ENCODE peak calls at places on chromosomes 7 and 10, in six cellular contexts. G is lower lobe of right lung, H is spleen, Z is transverse colon, R is adrenal gland, L is thoracic aorta. S is an unnamed sample. For H3K9me3, the result is how much of the 10 kb centered on the place peaks cover.

GRCh38 chr10:48614481-48615383 is 9.9 kb upstream of the ARHGAP22 start:
- DNase-seq in G (no peak), H (no peak), Z (no peak), R (no peak), L (no peak), S (no peak)

GRCh38 chr10:49397036-49397999 is 1.4 kb upstream of the DRGX start:
- DNase-seq in G (no peak), H (no peak), Z (no peak), R (no peak), L (no peak), S (no peak)

GRCh38 chr10:106181491-106181890 is 983.0 kb downstream of the SORCS1 start:
- DNase-seq in G (no peak), H (no peak), Z (no peak), R (no peak), L (no peak), S (no peak)

GRCh38 chr7:113267885-113268284 is 149.5 kb upstream of the SMIM30 start:
- DNase-seq in G (no peak), H (no peak), Z (no peak), R (no peak), L (no peak), S (no peak)

GRCh38 chr7:24441331-24442059 is 131.8 kb upstream of the PALS2 start:
- DNase-seq in G (no peak), H (no peak), Z (no peak), R (no peak), L (no peak), S (no peak)

GRCh38 chr10:73017955-73018480 is 63.4 kb upstream of the PLA2G12B start:
- DNase-seq in G (no peak), H (no peak), Z (no peak), R (no peak), L (no peak), S (no peak)

GRCh38 chr7:16129431-16130126 is 291.8 kb downstream of the CRPPA start:
- DNase-seq in G (no peak), H (no peak), Z (no peak), R (no peak), L (no peak), S (no peak)

GRCh38 chr7:22729180-22729579 is 2.2 kb downstream of the IL6 start:
- DNase-seq in G (no peak), H (no peak), Z (no peak), R (no peak), L (no peak), S (no peak)

GRCh38 chr7:19773361-19773760 is at the start of gene TMEM196:
- DNase-seq in G (no peak), H (no peak), Z (no peak), R (no peak), L (no peak), S (no peak)

GRCh38 chr7:21355406-21355874 is 72.4 kb upstream of the SP4 start:
- DNase-seq in G (no peak), H (no peak), Z (peak), R (no peak), L (no peak), S (no peak)

GRCh38 chr10:52300599-52301277 is 13.3 kb upstream of the DKK1 start:
- DNase-seq in G (no peak), H (no peak), Z (no peak), R (no peak), L (no peak), S (no peak)

GRCh38 chr7:128215281-128215680 is 25.8 kb upstream of the LEP start:
- DNase-seq in G (no peak), H (no peak), Z (no peak), R (no peak), L (no peak), S (no peak)

GRCh38 chr7:80134536-80135305 is at the start of gene GNAI1:
- DNase-seq in G (peak), H (peak), Z (peak), R (peak), L (no peak), S (peak)

GRCh38 chr10:63671317-63671937 is 150.2 kb downstream of the REEP3 start:
- DNase-seq in G (no peak), H (no peak), Z (no peak), R (no peak), L (no peak), S (no peak)

GRCh38 chr10:58952747-58953466 is 223.5 kb upstream of the PHYHIPL start:
- DNase-seq in G (no peak), H (no peak), Z (peak), R (peak), L (peak), S (no peak)

GRCh38 chr10:110352930-110353243 is 48.2 kb upstream of the SMNDC1 start:
- DNase-seq in G (no peak), H (no peak), Z (no peak), R (no peak), L (no peak), S (no peak)

GRCh38 chr7:100220833-100221718 is 1.3 kb downstream of the PVRIG start:
- DNase-seq in G (no peak), H (peak), Z (peak), R (no peak), L (no peak), S (no peak)

GRCh38 chr10:70621497-70622078 is 19.0 kb upstream of the PRF1 start:
- DNase-seq in G (no peak), H (no peak), Z (no peak), R (no peak), L (no peak), S (no peak)

GRCh38 chr7:25835191-25835590 is 316.8 kb upstream of the NFE2L3 start:
- DNase-seq in G (no peak), H (no peak), Z (no peak), R (no peak), L (no peak), S (no peak)

GRCh38 chr7:30251708-30252329 is 32.6 kb upstream of the ZNRF2 start:
- DNase-seq in G (no peak), H (no peak), Z (no peak), R (no peak), L (no peak), S (no peak)

GRCh38 chr7:144018065-144018464 is 17.9 kb downstream of the OR6B1 start:
- DNase-seq in G (no peak), H (no peak), Z (no peak), R (no peak), L (no peak), S (no peak)

DNA sequence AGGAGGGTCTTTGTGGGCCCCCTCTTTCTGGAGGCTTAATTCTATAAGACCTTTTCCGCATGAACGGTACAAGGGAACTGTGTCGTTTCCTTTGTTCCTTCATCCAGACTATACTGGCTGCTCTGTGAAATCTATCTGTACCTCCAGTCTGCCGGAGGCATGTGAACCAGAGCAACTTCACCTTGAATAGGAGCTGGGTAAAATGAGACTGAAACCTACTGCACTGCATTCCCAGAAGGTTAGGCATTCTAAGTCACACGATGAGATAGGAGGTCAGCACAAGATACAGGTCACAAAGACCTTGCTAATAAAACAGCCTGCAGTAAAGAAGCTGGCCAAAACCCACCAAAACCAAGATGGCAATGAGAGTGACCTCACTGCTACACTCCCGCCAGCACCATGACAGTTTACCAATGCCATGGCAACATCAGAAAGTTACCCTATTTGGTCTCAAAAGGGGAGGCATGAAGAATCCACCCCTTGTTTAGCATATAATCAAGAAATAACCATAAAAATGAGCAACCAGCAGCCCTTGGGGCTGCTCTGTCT is 36.8 kb upstream of the INPP5F start:
- DNase-seq in G (no peak), H (no peak), Z (no peak), R (no peak), L (no peak), S (no peak)
- H3K9me3 ChIP-seq in G (under half), H (under half), Z (under half), R (under half), L (under half), S (under half)

DNA sequence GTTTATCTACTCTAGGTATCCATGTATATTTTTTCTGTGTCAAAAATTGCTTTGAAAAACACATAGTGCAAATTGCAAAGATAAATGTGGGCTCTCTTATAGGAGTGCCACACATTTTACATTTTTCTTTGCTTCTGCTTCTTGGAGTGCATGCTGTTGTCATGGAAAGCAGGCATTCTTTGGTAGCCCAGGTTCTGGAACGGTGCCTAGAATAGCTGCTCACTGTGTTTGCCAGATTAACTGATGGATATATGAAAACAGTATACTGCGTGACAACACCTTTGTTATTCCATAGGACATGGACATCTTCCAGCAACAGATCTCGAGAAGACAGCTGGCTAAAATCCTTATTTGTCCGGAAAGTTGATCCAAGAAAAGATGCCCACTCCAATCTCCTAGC is 13.4 kb downstream of the NIPSNAP2 start:
- DNase-seq in G (no peak), H (no peak), Z (no peak), R (no peak), L (no peak), S (no peak)
- H3K4me3 ChIP-seq in G (no peak), H (no peak), Z (no peak), R (no peak), L (no peak), S (no peak)

GRCh38 chr10:129593953-129594352 is 126.9 kb downstream of the MGMT start:
- DNase-seq in G (no peak), H (no peak), Z (no peak), R (no peak), L (no peak), S (no peak)

GRCh38 chr10:129583831-129584230 is 116.8 kb downstream of the MGMT start:
- DNase-seq in G (no peak), H (no peak), Z (no peak), R (no peak), L (no peak), S (no peak)

GRCh38 chr10:129586897-129587443 is 119.9 kb downstream of the MGMT start:
- DNase-seq in G (no peak), H (no peak), Z (no peak), R (no peak), L (no peak), S (no peak)

GRCh38 chr10:129594811-129595210 is 127.8 kb downstream of the MGMT start:
- DNase-seq in G (no peak), H (no peak), Z (no peak), R (no peak), L (no peak), S (no peak)

GRCh38 chr10:129589546-129589945 is 122.5 kb downstream of the MGMT start:
- DNase-seq in G (no peak), H (no peak), Z (no peak), R (no peak), L (no peak), S (no peak)
- H3K9me3 ChIP-seq in G (under half), H (half or more), Z (under half), R (under half), L (under half), S (under half)

DNA sequence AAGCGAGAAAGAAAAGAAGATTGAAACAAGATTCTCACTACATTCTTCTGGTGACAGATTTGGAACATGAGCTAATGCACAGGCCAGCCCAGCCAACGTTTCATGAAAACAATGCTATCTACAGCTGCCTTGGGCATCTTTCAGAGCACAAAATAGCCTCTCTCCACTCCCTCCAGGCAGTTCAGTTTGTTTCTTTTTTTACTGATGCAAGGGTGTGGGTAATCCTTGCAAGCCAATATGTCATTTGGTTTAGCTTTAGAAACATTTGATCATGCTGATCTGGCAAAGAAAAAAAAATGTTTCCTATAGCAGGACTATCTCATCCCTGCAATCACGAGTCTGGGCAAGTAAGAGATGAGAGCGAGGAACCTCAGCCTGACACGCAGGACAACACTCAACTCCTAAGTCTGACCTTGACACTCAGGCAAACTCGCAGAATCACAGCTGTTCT is 35.9 kb downstream of the SVIL start:
- DNase-seq in G (no peak), H (no peak), Z (no peak), R (peak), L (no peak), S (no peak)
- H3K4me3 ChIP-seq in G (no peak), H (no peak), Z (no peak), R (no peak), L (no peak), S (no peak)

DNA sequence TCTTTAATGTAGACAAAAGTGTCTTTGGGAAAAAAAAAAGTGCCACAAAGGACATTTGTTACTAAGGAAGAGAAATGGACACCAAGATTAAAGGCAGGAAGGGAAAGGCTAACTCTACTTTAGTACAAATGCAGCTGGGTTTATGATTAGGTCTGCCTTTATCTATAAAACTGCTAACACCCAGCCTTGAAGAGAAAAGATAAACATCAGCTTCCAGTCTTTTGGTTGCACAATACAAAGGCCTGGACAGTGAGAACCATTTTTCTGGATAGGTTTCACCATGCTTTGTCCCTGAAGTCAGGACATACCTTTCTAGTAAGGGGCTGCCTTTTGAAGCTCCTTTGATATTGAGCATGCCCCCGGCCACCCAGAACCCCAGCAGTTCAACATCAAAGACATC is 45.1 kb downstream of the ZNF248 start:
- DNase-seq in G (no peak), H (no peak), Z (no peak), R (no peak), L (no peak), S (no peak)
- H3K9me3 ChIP-seq in G (half or more), H (half or more), Z (under half), R (under half), L (half or more), S (under half)

GRCh38 chr10:113476191-113476590 is 76.7 kb upstream of the HABP2 start:
- DNase-seq in G (no peak), H (no peak), Z (no peak), R (no peak), L (no peak), S (no peak)

GRCh38 chr10:113474756-113475155 is 78.1 kb upstream of the HABP2 start:
- DNase-seq in G (no peak), H (no peak), Z (no peak), R (no peak), L (no peak), S (no peak)

GRCh38 chr10:113473011-113473410 is 79.8 kb upstream of the HABP2 start:
- DNase-seq in G (no peak), H (no peak), Z (no peak), R (no peak), L (no peak), S (no peak)

GRCh38 chr10:113475381-113475807 is 77.5 kb upstream of the HABP2 start:
- DNase-seq in G (no peak), H (no peak), Z (no peak), R (no peak), L (no peak), S (no peak)

GRCh38 chr10:113473851-113474250 is 79.0 kb upstream of the HABP2 start:
- DNase-seq in G (no peak), H (no peak), Z (no peak), R (no peak), L (no peak), S (no peak)
- H3K4me3 ChIP-seq in G (no peak), H (no peak), Z (no peak), R (no peak), L (no peak), S (no peak)

GRCh38 chr7:392822-393221 is 102.9 kb downstream of the FOXL3 start:
- DNase-seq in G (no peak), H (no peak), Z (no peak), R (no peak), L (no peak), S (no peak)
- H3K9me3 ChIP-seq in G (under half), H (under half), Z (under half), R (under half), L (under half), S (under half)

GRCh38 chr7:38880035-38880434 is 29.0 kb downstream of the VPS41 start:
- DNase-seq in G (no peak), H (no peak), Z (no peak), R (no peak), L (no peak), S (no peak)
- H3K4me3 ChIP-seq in G (no peak), H (no peak), Z (no peak), R (no peak), L (no peak), S (no peak)

GRCh38 chr10:30396708-30397107 is 37.3 kb upstream of the MAP3K8 start:
- DNase-seq in G (no peak), H (no peak), Z (no peak), R (no peak), L (no peak), S (no peak)
- H3K9me3 ChIP-seq in G (under half), H (under half), Z (under half), R (under half), L (under half), S (under half)

S was measured in upper lobe of right lung.